ENCODE peak calls at places on chromosomes 1 and 21, in eight cellular contexts. M is NCI-H774, Z is cardiac muscle cell, N is aorta, H is cardiac septum, B is AG09319, F is upper lobe of right lung, Y is Daoy. S is an unnamed sample.

GRCh38 chr1:231931846-231932454 is 305.4 kb downstream of the DISC1 start:
- DNase-seq in M (no peak), F (no peak), Z (no peak), H (no peak), B (no peak), Y (no peak), N (no peak), S (no peak)

GRCh38 chr1:39625462-39626273 is 13.8 kb downstream of the HEYL start:
- DNase-seq in M (no peak), Y (no peak), Z (peak; percentile 65), F (peak; percentile 73), B (no peak), N (peak; percentile 92), H (peak; percentile 88), S (peak; percentile 66)

GRCh38 chr1:227726924-227727599 is 8.0 kb downstream of the JMJD4 start:
- DNase-seq in Y (no peak), N (no peak), F (no peak), M (no peak), B (no peak), H (no peak), Z (no peak), S (no peak)

GRCh38 chr1:1680912-1681273 is 11.7 kb downstream of the SLC35E2B start:
- DNase-seq in F (no peak), H (no peak), Y (no peak), B (no peak), Z (no peak), M (no peak), N (peak; percentile 29), S (peak; percentile 14)

GRCh38 chr1:164712131-164713031 is 153.4 kb downstream of the PBX1 start:
- DNase-seq in M (no peak), Z (peak; percentile 71), N (no peak), H (no peak), B (no peak), Y (no peak), F (no peak), S (no peak)

GRCh38 chr1:12565094-12565965 is 52.7 kb downstream of the DHRS3 start:
- DNase-seq in N (peak; percentile 69), H (no peak), Y (no peak), Z (no peak), F (no peak), B (no peak), M (no peak), S (no peak)

GRCh38 chr1:75796376-75797272 is at the start of gene MSH4:
- DNase-seq in B (no peak), N (no peak), F (no peak), Y (peak; percentile 51), H (no peak), Z (no peak), M (no peak), S (no peak)

GRCh38 chr1:204323887-204324286 is 35.8 kb downstream of the PLEKHA6 start:
- DNase-seq in Z (peak; percentile 50), H (no peak), Y (peak; percentile 76), M (no peak), B (no peak), N (no peak), F (no peak), S (no peak)

GRCh38 chr21:24045775-24046215 is 1561.5 kb downstream of the MRPL39 start:
- DNase-seq in N (peak; percentile 76), Z (peak; percentile 55), B (peak; percentile 47), F (no peak), Y (peak; percentile 16), M (no peak), H (peak; percentile 77), S (peak; percentile 47)

GRCh38 chr1:226082959-226083302 is 20.4 kb downstream of the H3-3A start:
- DNase-seq in Y (peak; percentile 42), Z (peak; percentile 62), H (peak; percentile 84), F (peak; percentile 86), M (peak; percentile 23), N (peak; percentile 87), B (no peak), S (peak; percentile 83)

GRCh38 chr1:219347843-219348475 is 174.3 kb downstream of the LYPLAL1 start:
- DNase-seq in H (peak; percentile 76), B (no peak), Z (no peak), N (peak; percentile 76), M (peak; percentile 88), Y (no peak), F (peak; percentile 66), S (peak; percentile 41)

GRCh38 chr1:66446261-66447001 is 87.5 kb upstream of the SGIP1 start:
- DNase-seq in Y (peak; percentile 55), Z (peak; percentile 74), B (peak; percentile 48), M (peak; percentile 41), N (no peak), F (no peak), H (no peak), S (no peak)

GRCh38 chr1:81873946-81874345 is 73.2 kb downstream of the ADGRL2 start:
- DNase-seq in B (no peak), Y (no peak), M (no peak), H (no peak), F (no peak), N (no peak), Z (no peak), S (no peak)

GRCh38 chr1:205545991-205546390 is 41.5 kb downstream of the CDK18 start:
- DNase-seq in Y (no peak), H (peak; percentile 43), B (no peak), F (no peak), N (no peak), M (no peak), Z (no peak), S (no peak)

GRCh38 chr1:100353073-100353801 is 931 bp downstream of the CDC14A start:
- DNase-seq in F (peak; percentile 69), Z (no peak), Y (peak; percentile 23), M (no peak), H (peak; percentile 79), B (no peak), N (no peak), S (peak; percentile 58)

GRCh38 chr1:117691942-117692341 is 86.1 kb downstream of the TENT5C start:
- DNase-seq in Z (no peak), F (no peak), Y (no peak), B (no peak), H (no peak), M (no peak), N (no peak), S (no peak)

GRCh38 chr1:199931666-199932377 is 95.7 kb upstream of the NR5A2 start:
- DNase-seq in F (no peak), H (no peak), B (no peak), Y (peak; percentile 73), Z (no peak), N (peak; percentile 47), M (peak; percentile 16), S (no peak)

GRCh38 chr1:197691816-197692215 is 83.5 kb downstream of the DENND1B start:
- DNase-seq in N (no peak), F (no peak), Y (no peak), H (no peak), M (no peak), Z (no peak), B (no peak), S (no peak)

GRCh38 chr1:241627453-241628329 is 12.5 kb downstream of the CHML start:
- DNase-seq in Y (peak; percentile 69), F (no peak), M (peak; percentile 11), N (no peak), B (no peak), H (no peak), Z (peak; percentile 52), S (no peak)

GRCh38 chr1:246875041-246876026 is 56.4 kb downstream of the AHCTF1 start:
- DNase-seq in F (no peak), B (peak; percentile 8), Z (no peak), Y (peak; percentile 5), M (no peak), N (no peak), H (no peak), S (no peak)

GRCh38 chr21:36847189-36847588 is 119.3 kb downstream of the HLCS start:
- DNase-seq in N (no peak), M (no peak), Z (no peak), Y (peak; percentile 68), B (peak; percentile 38), H (no peak), F (no peak), S (no peak)

GRCh38 chr1:246035060-246035531 is 472.0 kb downstream of the SMYD3 start:
- DNase-seq in B (no peak), M (no peak), F (no peak), N (no peak), Y (no peak), H (no peak), Z (no peak), S (no peak)

GRCh38 chr1:232549998-232550397 is 79.9 kb downstream of the SIPA1L2 start:
- DNase-seq in N (no peak), M (no peak), Y (no peak), Z (no peak), H (no peak), B (no peak), F (no peak), S (no peak)

GRCh38 chr1:170734412-170735175 is 70.7 kb downstream of the PRRX1 start:
- DNase-seq in F (no peak), H (no peak), B (no peak), N (no peak), Z (no peak), M (no peak), Y (peak; percentile 21), S (no peak)

GRCh38 chr1:46611691-46612221 is 4.9 kb downstream of the MOB3C start:
- DNase-seq in Z (no peak), N (no peak), F (no peak), M (no peak), H (no peak), B (no peak), Y (peak; percentile 84), S (no peak)

GRCh38 chr1:230632273-230632873 is 9.9 kb upstream of the COG2 start:
- DNase-seq in B (no peak), F (no peak), Z (peak; percentile 60), H (no peak), M (peak; percentile 31), Y (peak; percentile 20), N (no peak), S (no peak)

GRCh38 chr1:43153443-43153842 is 18.6 kb downstream of the EBNA1BP2 start:
- DNase-seq in F (no peak), N (no peak), M (no peak), H (no peak), Y (no peak), B (no peak), Z (no peak), S (no peak)

GRCh38 chr1:174414205-174414604 is 33.6 kb upstream of the GPR52 start:
- DNase-seq in F (no peak), Z (no peak), H (no peak), Y (no peak), M (no peak), B (no peak), N (no peak), S (no peak)

GRCh38 chr1:19435181-19435580 is 50.2 kb downstream of the CAPZB start:
- DNase-seq in N (no peak), M (no peak), H (no peak), B (no peak), F (no peak), Y (no peak), Z (no peak), S (no peak)

GRCh38 chr1:89260575-89261275 is 11.9 kb downstream of the GBP5 start:
- DNase-seq in H (no peak), M (no peak), B (no peak), N (no peak), Z (peak; percentile 70), Y (no peak), F (no peak), S (no peak)

GRCh38 chr1:211377539-211378461 is 51.2 kb downstream of the TRAF5 start:
- DNase-seq in Z (no peak), M (no peak), N (no peak), B (no peak), H (no peak), F (no peak), Y (no peak), S (no peak)